ENCODE peak calls at places on chromosomes 13 and 19, in seven cellular contexts. F, T, H, V, O, D and S are unnamed samples.

GRCh38 chr19:45630463-45630862 is 8.7 kb downstream of the EML2 start:
- DNase-seq in T (no peak), O (no peak), H (no peak), V (peak; percentile 85), D (no peak), F (no peak), S (no peak)

GRCh38 chr13:98613591-98613990 is 36.7 kb upstream of the STK24 start:
- DNase-seq in T (no peak), F (no peak), D (no peak), H (no peak), O (no peak), V (no peak), S (no peak)

GRCh38 chr19:36417752-36418286 is 625 bp downstream of the ZFP82 start:
- DNase-seq in H (no peak), F (no peak), O (no peak), T (no peak), D (no peak), V (no peak), S (no peak)

GRCh38 chr13:46134961-46135522 is 30.2 kb upstream of the CPB2 start:
- DNase-seq in D (no peak), H (no peak), V (peak; percentile 9), T (no peak), F (peak; percentile 44), O (no peak), S (no peak)

GRCh38 chr13:102090532-102090931 is 311.3 kb downstream of the FGF14 start:
- DNase-seq in V (no peak), H (no peak), F (no peak), T (no peak), D (no peak), O (no peak), S (no peak)

GRCh38 chr13:97976551-97977375 is 23.3 kb downstream of the IPO5 start:
- DNase-seq in T (no peak), D (peak; percentile 64), O (no peak), H (no peak), V (no peak), F (peak; percentile 34), S (no peak)

GRCh38 chr13:31543190-31543589 is 196.1 kb upstream of the RXFP2 start:
- DNase-seq in V (no peak), D (no peak), F (no peak), H (no peak), T (no peak), O (no peak), S (no peak)

GRCh38 chr19:1840541-1841115 is 7.7 kb downstream of the REXO1 start:
- DNase-seq in F (peak; percentile 60), D (no peak), V (no peak), H (no peak), T (no peak), O (no peak), S (no peak)

GRCh38 chr19:33521480-33522370 is at the start of gene PEPD:
- DNase-seq in H (peak; percentile 93), V (peak; percentile 88), D (peak; percentile 94), O (peak; percentile 80), T (peak; percentile 95), F (peak; percentile 89), S (peak; percentile 88)

GRCh38 chr19:51542699-51543098 is 11.2 kb upstream of the SIGLEC6 start:
- DNase-seq in D (no peak), V (no peak), F (no peak), H (no peak), O (no peak), T (no peak), S (no peak)

GRCh38 chr19:2974342-2974932 is 2.9 kb upstream of the TLE6 start:
- DNase-seq in T (peak; percentile 80), D (no peak), F (peak; percentile 66), H (peak; percentile 84), V (no peak), O (no peak), S (no peak)

GRCh38 chr19:1508507-1508856 is 4.3 kb downstream of the ADAMTSL5 start:
- DNase-seq in O (no peak), H (no peak), D (no peak), T (no peak), F (no peak), V (no peak), S (no peak)

GRCh38 chr19:23909222-23909621 is 5.5 kb upstream of the ZNF726 start:
- DNase-seq in O (no peak), F (no peak), H (no peak), T (no peak), V (no peak), D (no peak), S (no peak)

GRCh38 chr19:58009301-58009665 is 6.7 kb upstream of the ZNF606 start:
- DNase-seq in F (no peak), V (no peak), O (no peak), T (no peak), H (no peak), D (peak; percentile 73), S (no peak)
- H3K27ac ChIP-seq in F (no peak overlapping the region), V (peak overlapping the region; percentile 26), O (peak overlapping the region; percentile 21), T (no peak overlapping the region), H (peak overlapping the region; percentile 60), D (no peak overlapping the region), S (peak overlapping the region; percentile 90)

DNA sequence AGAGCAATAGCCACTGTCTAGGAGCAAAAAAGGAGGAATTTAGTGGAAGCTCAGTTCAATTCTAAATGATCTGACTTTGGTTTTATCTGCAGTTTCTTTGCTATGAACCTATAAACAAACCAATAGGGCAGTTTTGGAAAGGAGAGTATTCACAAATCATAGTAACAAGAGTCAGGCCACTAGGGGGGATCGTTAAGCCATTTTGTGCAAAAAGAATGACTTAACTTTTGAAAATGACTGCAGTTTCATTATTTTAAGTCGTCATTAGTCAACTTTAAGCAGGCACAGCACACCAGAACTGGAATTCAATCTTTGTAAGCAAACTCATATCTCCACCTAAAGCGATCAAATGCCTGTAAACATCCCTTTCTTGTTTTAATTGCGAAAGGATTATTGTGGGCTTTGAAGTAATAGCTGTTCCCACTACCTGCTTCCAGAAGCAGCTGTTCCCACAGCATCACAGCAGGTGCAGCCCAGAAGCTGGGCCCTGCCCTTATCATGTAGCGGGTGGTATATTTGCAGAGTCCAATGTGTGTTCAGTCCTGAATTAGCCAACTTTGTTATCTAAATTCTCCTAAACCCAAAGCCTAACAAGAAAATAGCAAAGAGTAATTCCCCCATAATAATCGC is 51.5 kb downstream of the SOX21 start:
- DNase-seq in T (no peak), D (no peak), F (no peak), V (peak; percentile 51), H (no peak), O (no peak), S (no peak)
- H3K27ac ChIP-seq in T (no peak overlapping the region), D (no peak overlapping the region), F (no peak overlapping the region), V (no peak overlapping the region), H (no peak overlapping the region), O (no peak overlapping the region), S (no peak overlapping the region)

DNA sequence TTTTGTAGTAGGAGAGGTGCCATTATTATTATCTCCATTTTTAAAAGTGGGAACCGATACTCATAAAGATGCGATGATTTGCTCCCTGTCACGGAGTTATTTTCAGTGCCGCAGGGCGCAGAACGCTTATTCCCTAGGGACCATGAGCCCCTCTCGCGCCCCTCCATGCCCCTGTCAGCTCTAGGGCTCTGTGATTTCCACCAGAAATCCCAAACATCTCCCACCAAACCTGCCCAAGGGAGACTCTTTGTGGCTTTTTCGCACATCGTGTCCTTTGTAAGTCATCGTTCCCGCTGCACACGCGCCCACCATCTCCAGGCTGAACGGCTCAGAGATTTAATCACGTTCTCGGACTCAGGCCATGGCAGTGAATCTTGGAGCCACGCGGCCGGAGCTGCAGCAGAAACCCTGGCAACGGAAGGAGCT is 105.1 kb downstream of the DNAJC15 start:
- DNase-seq in T (no peak), V (peak; percentile 21), H (peak; percentile 22), D (no peak), F (no peak), O (no peak), S (no peak)
- H3K27ac ChIP-seq in T (no peak overlapping the region), V (no peak overlapping the region), H (no peak overlapping the region), D (no peak overlapping the region), F (no peak overlapping the region), O (no peak overlapping the region), S (no peak overlapping the region)

GRCh38 chr19:13765395-13766094 is 1.2 kb downstream of the MRI1 start:
- DNase-seq in F (no peak), V (no peak), H (no peak), D (no peak), O (no peak), T (no peak), S (no peak)
- H3K27ac ChIP-seq in F (no peak overlapping the region), V (no peak overlapping the region), H (peak overlapping the region; percentile 80), D (no peak overlapping the region), O (no peak overlapping the region), T (peak overlapping the region; percentile 83), S (peak overlapping the region; percentile 78)

DNA sequence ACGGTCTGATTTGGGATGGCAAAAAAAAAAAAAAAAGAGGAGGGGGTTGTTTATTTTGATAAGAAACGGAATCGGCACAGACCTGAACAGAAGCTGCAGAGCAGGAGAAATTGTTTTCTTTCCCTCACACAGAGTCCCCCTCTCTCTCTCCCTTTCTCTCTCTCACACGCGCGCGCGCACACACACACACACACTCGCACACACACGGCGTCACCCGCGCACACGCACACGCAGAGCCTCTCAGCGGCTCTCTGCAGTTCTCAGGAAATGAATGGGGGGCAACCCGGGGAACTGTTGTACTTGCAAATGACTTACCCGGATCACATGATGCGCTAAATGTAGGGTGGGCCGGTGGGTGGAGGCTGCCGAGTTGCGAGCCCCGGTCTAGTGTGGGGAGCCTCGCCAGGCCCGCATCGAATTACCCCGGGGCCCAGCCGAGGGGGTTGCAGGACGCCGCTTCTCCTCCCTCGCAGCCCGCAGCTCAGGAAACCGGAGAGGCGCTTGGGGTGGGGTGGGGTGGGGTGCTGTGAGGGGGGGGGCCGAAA is 475 bp downstream of the KLF12 start:
- DNase-seq in T (peak; percentile 93), H (peak; percentile 89), F (peak; percentile 78), V (peak; percentile 97), O (peak; percentile 92), D (peak; percentile 89), S (peak; percentile 62)
- H3K27ac ChIP-seq in T (peak overlapping the region; percentile 97), H (peak overlapping the region; percentile 96), F (peak overlapping the region; percentile 90), V (peak overlapping the region; percentile 85), O (peak overlapping the region; percentile 82), D (peak overlapping the region; percentile 95), S (peak overlapping the region; percentile 64)